ENCODE peak calls at places on chromosome 6, in five cellular contexts. One of them, this sample, is unnamed.

GRCh38 chr6:111764238-111765182 is 108.7 kb downstream of the FYN start:
- DNase-seq in mucosa of gallbladder: no peak
- DNase-seq in neural progenitor cell: peak; percentile 56
- DNase-seq in stimulated activated CD4-positive, alpha-beta T cell treated with anti-CD3 and anti-CD28 coated beads, Interleukin-4, amount 100 ng/mL, for 48 hours: peak; percentile 52
- DNase-seq in KBM-7: no peak
- DNase-seq in this sample: no peak

GRCh38 chr6:5674723-5675122 is 332.0 kb downstream of the NRN1 start:
- DNase-seq in mucosa of gallbladder: no peak
- DNase-seq in neural progenitor cell: no peak
- DNase-seq in stimulated activated CD4-positive, alpha-beta T cell treated with anti-CD3 and anti-CD28 coated beads, Interleukin-4, amount 100 ng/mL, for 48 hours: no peak
- DNase-seq in KBM-7: no peak
- DNase-seq in this sample: no peak

GRCh38 chr6:49321673-49322072 is 141.4 kb downstream of the MMUT start:
- DNase-seq in mucosa of gallbladder: no peak
- DNase-seq in neural progenitor cell: no peak
- DNase-seq in stimulated activated CD4-positive, alpha-beta T cell treated with anti-CD3 and anti-CD28 coated beads, Interleukin-4, amount 100 ng/mL, for 48 hours: no peak
- DNase-seq in KBM-7: no peak
- DNase-seq in this sample: no peak

GRCh38 chr6:56798163-56798562 is 155.5 kb upstream of the DST start:
- DNase-seq in mucosa of gallbladder: no peak
- DNase-seq in neural progenitor cell: no peak
- DNase-seq in stimulated activated CD4-positive, alpha-beta T cell treated with anti-CD3 and anti-CD28 coated beads, Interleukin-4, amount 100 ng/mL, for 48 hours: no peak
- DNase-seq in KBM-7: no peak
- DNase-seq in this sample: no peak

GRCh38 chr6:138546733-138547185 is 47.5 kb upstream of the NHSL1 start:
- DNase-seq in mucosa of gallbladder: no peak
- DNase-seq in neural progenitor cell: no peak
- DNase-seq in stimulated activated CD4-positive, alpha-beta T cell treated with anti-CD3 and anti-CD28 coated beads, Interleukin-4, amount 100 ng/mL, for 48 hours: no peak
- DNase-seq in KBM-7: peak; percentile 24
- DNase-seq in this sample: no peak

GRCh38 chr6:3228791-3229565 is 1.5 kb upstream of the TUBB2B start:
- DNase-seq in mucosa of gallbladder: no peak
- DNase-seq in neural progenitor cell: peak; percentile 85
- DNase-seq in stimulated activated CD4-positive, alpha-beta T cell treated with anti-CD3 and anti-CD28 coated beads, Interleukin-4, amount 100 ng/mL, for 48 hours: no peak
- DNase-seq in KBM-7: no peak
- DNase-seq in this sample: no peak

GRCh38 chr6:136411028-136411329 is 121.3 kb upstream of the BCLAF1 start:
- DNase-seq in mucosa of gallbladder: no peak
- DNase-seq in neural progenitor cell: no peak
- DNase-seq in stimulated activated CD4-positive, alpha-beta T cell treated with anti-CD3 and anti-CD28 coated beads, Interleukin-4, amount 100 ng/mL, for 48 hours: no peak
- DNase-seq in KBM-7: no peak
- DNase-seq in this sample: no peak

GRCh38 chr6:55980627-55981211 is 105.3 kb upstream of the BMP5 start:
- DNase-seq in mucosa of gallbladder: peak; percentile 16
- DNase-seq in neural progenitor cell: peak; percentile 67
- DNase-seq in stimulated activated CD4-positive, alpha-beta T cell treated with anti-CD3 and anti-CD28 coated beads, Interleukin-4, amount 100 ng/mL, for 48 hours: no peak
- DNase-seq in KBM-7: peak; percentile 49
- DNase-seq in this sample: no peak

GRCh38 chr6:26125015-26125690 is 37.9 kb downstream of the HFE start:
- DNase-seq in mucosa of gallbladder: no peak
- DNase-seq in neural progenitor cell: peak; percentile 16
- DNase-seq in stimulated activated CD4-positive, alpha-beta T cell treated with anti-CD3 and anti-CD28 coated beads, Interleukin-4, amount 100 ng/mL, for 48 hours: no peak
- DNase-seq in KBM-7: peak; percentile 74
- DNase-seq in this sample: no peak

GRCh38 chr6:100176321-100176950 is 182.4 kb upstream of the MCHR2 start:
- DNase-seq in mucosa of gallbladder: no peak
- DNase-seq in neural progenitor cell: peak; percentile 54
- DNase-seq in stimulated activated CD4-positive, alpha-beta T cell treated with anti-CD3 and anti-CD28 coated beads, Interleukin-4, amount 100 ng/mL, for 48 hours: no peak
- DNase-seq in KBM-7: peak; percentile 2
- DNase-seq in this sample: no peak

GRCh38 chr6:170152989-170153388 is 137.9 kb downstream of the DLL1 start:
- DNase-seq in mucosa of gallbladder: peak; percentile 66
- DNase-seq in neural progenitor cell: peak; percentile 75
- DNase-seq in stimulated activated CD4-positive, alpha-beta T cell treated with anti-CD3 and anti-CD28 coated beads, Interleukin-4, amount 100 ng/mL, for 48 hours: no peak
- DNase-seq in KBM-7: peak; percentile 39
- DNase-seq in this sample: no peak

GRCh38 chr6:42079941-42080464 is 29.7 kb downstream of the TAF8 start:
- DNase-seq in mucosa of gallbladder: no peak
- DNase-seq in neural progenitor cell: no peak
- DNase-seq in stimulated activated CD4-positive, alpha-beta T cell treated with anti-CD3 and anti-CD28 coated beads, Interleukin-4, amount 100 ng/mL, for 48 hours: no peak
- DNase-seq in KBM-7: no peak
- DNase-seq in this sample: no peak

GRCh38 chr6:16324622-16325225 is 86.3 kb downstream of the GMPR start:
- DNase-seq in mucosa of gallbladder: no peak
- DNase-seq in neural progenitor cell: no peak
- DNase-seq in stimulated activated CD4-positive, alpha-beta T cell treated with anti-CD3 and anti-CD28 coated beads, Interleukin-4, amount 100 ng/mL, for 48 hours: no peak
- DNase-seq in KBM-7: no peak
- DNase-seq in this sample: no peak

GRCh38 chr6:43706788-43707187 is 19.2 kb upstream of the MRPS18A start:
- DNase-seq in mucosa of gallbladder: no peak
- DNase-seq in neural progenitor cell: no peak
- DNase-seq in stimulated activated CD4-positive, alpha-beta T cell treated with anti-CD3 and anti-CD28 coated beads, Interleukin-4, amount 100 ng/mL, for 48 hours: no peak
- DNase-seq in KBM-7: peak; percentile 41
- DNase-seq in this sample: no peak

GRCh38 chr6:63637865-63638445 is 2.4 kb downstream of the PHF3 start:
- DNase-seq in mucosa of gallbladder: no peak
- DNase-seq in neural progenitor cell: no peak
- DNase-seq in stimulated activated CD4-positive, alpha-beta T cell treated with anti-CD3 and anti-CD28 coated beads, Interleukin-4, amount 100 ng/mL, for 48 hours: no peak
- DNase-seq in KBM-7: peak; percentile 26
- DNase-seq in this sample: no peak

GRCh38 chr6:53795702-53796450 is 1.1 kb downstream of the LRRC1 start:
- DNase-seq in mucosa of gallbladder: peak; percentile 23
- DNase-seq in neural progenitor cell: peak; percentile 69
- DNase-seq in stimulated activated CD4-positive, alpha-beta T cell treated with anti-CD3 and anti-CD28 coated beads, Interleukin-4, amount 100 ng/mL, for 48 hours: no peak
- DNase-seq in KBM-7: peak; percentile 29
- DNase-seq in this sample: peak; percentile 50

GRCh38 chr6:10613693-10614092 is 80.7 kb downstream of the C6orf52 start:
- DNase-seq in mucosa of gallbladder: no peak
- DNase-seq in neural progenitor cell: peak; percentile 16
- DNase-seq in stimulated activated CD4-positive, alpha-beta T cell treated with anti-CD3 and anti-CD28 coated beads, Interleukin-4, amount 100 ng/mL, for 48 hours: no peak
- DNase-seq in KBM-7: no peak
- DNase-seq in this sample: no peak

GRCh38 chr6:38415231-38416005 is 224.3 kb downstream of the BTBD9 start:
- DNase-seq in mucosa of gallbladder: no peak
- DNase-seq in neural progenitor cell: no peak
- DNase-seq in stimulated activated CD4-positive, alpha-beta T cell treated with anti-CD3 and anti-CD28 coated beads, Interleukin-4, amount 100 ng/mL, for 48 hours: no peak
- DNase-seq in KBM-7: no peak
- DNase-seq in this sample: no peak

GRCh38 chr6:85674604-85675003 is 31.9 kb upstream of the SYNCRIP start:
- DNase-seq in mucosa of gallbladder: no peak
- DNase-seq in neural progenitor cell: no peak
- DNase-seq in stimulated activated CD4-positive, alpha-beta T cell treated with anti-CD3 and anti-CD28 coated beads, Interleukin-4, amount 100 ng/mL, for 48 hours: no peak
- DNase-seq in KBM-7: peak; percentile 36
- DNase-seq in this sample: no peak

GRCh38 chr6:37396571-37397185 is 36.3 kb upstream of the CMTR1 start:
- DNase-seq in mucosa of gallbladder: no peak
- DNase-seq in neural progenitor cell: no peak
- DNase-seq in stimulated activated CD4-positive, alpha-beta T cell treated with anti-CD3 and anti-CD28 coated beads, Interleukin-4, amount 100 ng/mL, for 48 hours: no peak
- DNase-seq in KBM-7: no peak
- DNase-seq in this sample: no peak

GRCh38 chr6:136429264-136429663 is 121.0 kb downstream of the MAP7 start:
- DNase-seq in mucosa of gallbladder: no peak
- DNase-seq in neural progenitor cell: no peak
- DNase-seq in stimulated activated CD4-positive, alpha-beta T cell treated with anti-CD3 and anti-CD28 coated beads, Interleukin-4, amount 100 ng/mL, for 48 hours: no peak
- DNase-seq in KBM-7: no peak
- DNase-seq in this sample: no peak

GRCh38 chr6:3749390-3749978 is 2.0 kb downstream of the PXDC1 start:
- DNase-seq in mucosa of gallbladder: peak; percentile 84
- DNase-seq in neural progenitor cell: no peak
- DNase-seq in stimulated activated CD4-positive, alpha-beta T cell treated with anti-CD3 and anti-CD28 coated beads, Interleukin-4, amount 100 ng/mL, for 48 hours: no peak
- DNase-seq in KBM-7: no peak
- DNase-seq in this sample: no peak

GRCh38 chr6:10033223-10033829 is 381.5 kb downstream of the TFAP2A start:
- DNase-seq in mucosa of gallbladder: no peak
- DNase-seq in neural progenitor cell: peak; percentile 34
- DNase-seq in stimulated activated CD4-positive, alpha-beta T cell treated with anti-CD3 and anti-CD28 coated beads, Interleukin-4, amount 100 ng/mL, for 48 hours: no peak
- DNase-seq in KBM-7: no peak
- DNase-seq in this sample: no peak

GRCh38 chr6:84877515-84878210 is 113.3 kb upstream of the TBX18 start:
- DNase-seq in mucosa of gallbladder: no peak
- DNase-seq in neural progenitor cell: no peak
- DNase-seq in stimulated activated CD4-positive, alpha-beta T cell treated with anti-CD3 and anti-CD28 coated beads, Interleukin-4, amount 100 ng/mL, for 48 hours: no peak
- DNase-seq in KBM-7: no peak
- DNase-seq in this sample: no peak

GRCh38 chr6:104936766-104937535 is 20.0 kb upstream of the LIN28B start:
- DNase-seq in mucosa of gallbladder: no peak
- DNase-seq in neural progenitor cell: no peak
- DNase-seq in stimulated activated CD4-positive, alpha-beta T cell treated with anti-CD3 and anti-CD28 coated beads, Interleukin-4, amount 100 ng/mL, for 48 hours: no peak
- DNase-seq in KBM-7: no peak
- DNase-seq in this sample: no peak

GRCh38 chr6:21595951-21596378 is 2.4 kb downstream of the SOX4 start:
- DNase-seq in mucosa of gallbladder: peak; percentile 16
- DNase-seq in neural progenitor cell: peak; percentile 43
- DNase-seq in stimulated activated CD4-positive, alpha-beta T cell treated with anti-CD3 and anti-CD28 coated beads, Interleukin-4, amount 100 ng/mL, for 48 hours: no peak
- DNase-seq in KBM-7: no peak
- DNase-seq in this sample: no peak

GRCh38 chr6:18501313-18502013 is 114.3 kb downstream of the RNF144B start:
- DNase-seq in mucosa of gallbladder: peak; percentile 37
- DNase-seq in neural progenitor cell: no peak
- DNase-seq in stimulated activated CD4-positive, alpha-beta T cell treated with anti-CD3 and anti-CD28 coated beads, Interleukin-4, amount 100 ng/mL, for 48 hours: no peak
- DNase-seq in KBM-7: peak; percentile 32
- DNase-seq in this sample: no peak